ENCODE peak calls at places on chromosomes 11 and 22, in eight cellular contexts. D is right atrium auricular region; E is GM12878; R is cardiac muscle cell; G is SJSA1; K is heart left ventricle; J is CD8-positive, alpha-beta memory T cell; H is spleen. O is an unnamed sample.
A peak's percentile ranks its signal among the peaks of the same experiment; 100 is the strongest.

GRCh38 chr11:116641561-116642045 is 131.2 kb downstream of the BUD13 start:
- DNase-seq in D (no peak), R (peak; percentile 37), E (no peak), H (no peak), G (no peak), K (peak; percentile 25), J (no peak), O (peak; percentile 19)

GRCh38 chr11:128482512-128483191 is 104.7 kb downstream of the ETS1 start:
- DNase-seq in G (no peak), K (no peak), D (no peak), H (no peak), E (no peak), R (peak; percentile 92), J (peak; percentile 76), O (no peak)

GRCh38 chr22:37559901-37560681 is at the start of gene CDC42EP1:
- DNase-seq in J (no peak), R (peak; percentile 76), H (no peak), D (no peak), K (peak; percentile 74), E (no peak), G (no peak), O (peak; percentile 62)

GRCh38 chr11:19739872-19740271 is 27.2 kb downstream of the NAV2 start:
- DNase-seq in G (no peak), R (peak; percentile 39), J (no peak), D (no peak), E (no peak), H (no peak), K (no peak), O (no peak)

GRCh38 chr22:30781271-30781875 is 86.7 kb downstream of the OSBP2 start:
- DNase-seq in J (no peak), G (no peak), K (no peak), D (no peak), R (no peak), E (no peak), H (no peak), O (no peak)

GRCh38 chr11:72787262-72788104 is 6.4 kb downstream of the STARD10 start:
- DNase-seq in K (no peak), G (no peak), E (no peak), R (no peak), H (peak; percentile 81), J (no peak), D (no peak), O (no peak)

GRCh38 chr11:65560555-65561418 is 2.6 kb upstream of the LTBP3 start:
- DNase-seq in H (no peak), J (no peak), K (peak; percentile 63), R (peak; percentile 69), D (no peak), G (peak; percentile 92), E (no peak), O (peak; percentile 80)

GRCh38 chr22:22769434-22770279 is 118.0 kb upstream of the IGLL5 start:
- DNase-seq in R (no peak), J (no peak), G (no peak), K (no peak), H (no peak), E (no peak), D (peak; percentile 4), O (no peak)

GRCh38 chr11:50174189-50174588 is 141.5 kb downstream of the OR4C45 start:
- DNase-seq in K (no peak), H (no peak), R (no peak), E (no peak), D (no peak), J (no peak), G (no peak), O (no peak)

GRCh38 chr11:76599041-76600013 is 71.2 kb downstream of the LRRC32 start:
- DNase-seq in E (no peak), J (no peak), R (peak; percentile 64), D (peak; percentile 50), G (peak; percentile 88), K (no peak), H (no peak), O (peak; percentile 82)

GRCh38 chr11:45661417-45662055 is 3.9 kb downstream of the CHST1 start:
- DNase-seq in G (no peak), D (no peak), J (no peak), R (no peak), H (peak; percentile 30), E (no peak), K (no peak), O (no peak)

GRCh38 chr22:25403752-25404471 is 160.6 kb upstream of the GRK3 start:
- DNase-seq in H (no peak), J (no peak), E (no peak), D (no peak), G (no peak), R (no peak), K (no peak), O (peak; percentile 81)

GRCh38 chr22:35445933-35446332 is 46.0 kb downstream of the MCM5 start:
- DNase-seq in E (no peak), R (peak; percentile 17), J (no peak), D (no peak), K (no peak), G (no peak), H (no peak), O (no peak)

GRCh38 chr22:17120281-17120680 is 879 bp downstream of the TMEM121B start:
- DNase-seq in E (no peak), D (no peak), R (peak; percentile 53), J (peak; percentile 50), H (peak; percentile 89), G (no peak), K (peak; percentile 70), O (peak; percentile 69)

GRCh38 chr11:6237903-6238302 is 986 bp upstream of the CNGA4 start:
- DNase-seq in D (no peak), H (no peak), K (no peak), R (no peak), J (no peak), E (no peak), G (no peak), O (no peak)

GRCh38 chr11:134663506-134664313 is 251.7 kb upstream of the B3GAT1 start:
- DNase-seq in K (no peak), G (no peak), R (no peak), H (no peak), J (no peak), E (no peak), D (peak; percentile 40), O (no peak)

GRCh38 chr11:34732831-34733230 is 111.9 kb downstream of the EHF start:
- DNase-seq in G (no peak), R (no peak), D (no peak), J (no peak), K (no peak), H (no peak), E (no peak), O (no peak)
- H3K27ac ChIP-seq in G (no peak overlapping the region), R (no peak overlapping the region), D (no peak overlapping the region), J (no peak overlapping the region), K (no peak overlapping the region), H (no peak overlapping the region), E (no peak overlapping the region), O (no peak overlapping the region)

GRCh38 chr11:75150879-75151278 is at the start of gene SLCO2B1:
- DNase-seq in J (no peak), K (peak; percentile 58), R (no peak), E (no peak), H (no peak), G (no peak), D (no peak), O (no peak)

GRCh38 chr11:75154646-75155569 is 4.0 kb downstream of the SLCO2B1 start:
- DNase-seq in J (no peak), R (peak; percentile 36), D (no peak), K (peak; percentile 35), H (no peak), E (no peak), G (peak; percentile 76), O (peak; percentile 88)

GRCh38 chr11:75151346-75152047 is 590 bp downstream of the SLCO2B1 start:
- DNase-seq in G (no peak), K (no peak), H (no peak), E (no peak), R (no peak), D (no peak), J (no peak), O (no peak)

GRCh38 chr11:75152090-75152489 is 1.2 kb downstream of the SLCO2B1 start:
- DNase-seq in K (no peak), J (no peak), G (no peak), E (no peak), D (no peak), H (no peak), R (no peak), O (peak; percentile 60)

GRCh38 chr11:75152651-75153553 is 2.0 kb downstream of the SLCO2B1 start:
- DNase-seq in K (no peak), H (no peak), D (no peak), J (no peak), R (no peak), E (no peak), G (no peak), O (no peak)
- H3K4me3 ChIP-seq in K (peak overlapping the region; percentile 54), H (peak overlapping the region; percentile 9), D (peak overlapping the region; percentile 42), J (no peak overlapping the region), R (no peak overlapping the region), E (no peak overlapping the region), G (no peak overlapping the region), O (no peak overlapping the region)

GRCh38 chr11:133545199-133545709 is 13.0 kb upstream of the OPCML start:
- DNase-seq in K (no peak), H (no peak), G (no peak), R (no peak), D (no peak), J (no peak), E (peak; percentile 63), O (no peak)

GRCh38 chr11:133552938-133553337 is 20.6 kb upstream of the OPCML start:
- DNase-seq in D (peak; percentile 34), K (no peak), E (no peak), R (no peak), J (no peak), H (no peak), G (no peak), O (no peak)

GRCh38 chr11:133548641-133549040 is 16.3 kb upstream of the OPCML start:
- DNase-seq in G (no peak), K (no peak), H (no peak), R (no peak), E (no peak), D (no peak), J (no peak), O (no peak)

GRCh38 chr11:133549796-133550195 is 17.5 kb upstream of the OPCML start:
- DNase-seq in G (no peak), K (no peak), H (no peak), R (no peak), D (peak; percentile 28), E (no peak), J (no peak), O (no peak)

DNA sequence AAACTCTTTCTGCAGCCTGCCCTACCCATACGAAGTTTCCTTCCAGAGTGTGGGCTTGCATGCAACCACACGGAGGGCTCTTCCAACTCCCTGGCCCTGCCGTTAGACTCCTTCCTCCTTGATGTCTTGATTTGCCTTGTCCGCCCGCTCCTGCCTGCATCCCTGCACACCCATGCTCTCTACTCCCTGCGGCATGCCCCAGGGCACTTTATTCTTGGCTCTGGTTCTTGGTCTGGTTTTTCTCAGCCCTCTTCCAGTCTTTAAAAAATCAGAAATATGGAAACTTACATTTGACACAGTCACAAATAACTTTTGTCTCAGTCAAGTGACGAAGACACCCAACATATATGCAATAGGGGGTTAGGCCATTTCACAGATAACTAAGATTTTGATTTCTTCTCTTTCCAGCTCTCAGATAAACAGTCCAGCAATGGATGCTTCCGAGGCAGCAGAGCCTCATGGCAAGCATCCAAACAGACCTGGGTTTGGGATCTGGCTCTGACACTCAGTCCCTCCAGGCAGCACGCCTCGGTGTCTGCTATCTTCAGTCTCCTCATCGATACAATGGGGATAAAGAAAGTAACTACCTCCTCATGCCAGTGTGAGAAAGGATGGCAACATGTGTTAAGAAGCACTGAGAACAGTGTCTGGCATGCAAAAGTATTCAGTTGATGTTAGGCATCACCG is 15.7 kb upstream of the OPCML start:
- DNase-seq in E (no peak), D (peak; percentile 40), K (no peak), H (no peak), G (no peak), J (no peak), R (no peak), O (no peak)
- H3K9me3 ChIP-seq in E (no peaks in the 10 kb centered on the region), D (no peaks in the 10 kb centered on the region), K (no peaks in the 10 kb centered on the region), H (no peaks in the 10 kb centered on the region), G (no peaks in the 10 kb centered on the region), J (no peaks in the 10 kb centered on the region), R (no peaks in the 10 kb centered on the region), O (no peaks in the 10 kb centered on the region)

GRCh38 chr11:117822522-117823033 is 2.0 kb downstream of the FXYD2 start:
- DNase-seq in D (no peak), J (no peak), E (no peak), R (no peak), H (peak; percentile 64), G (no peak), K (peak; percentile 16), O (no peak)
- H3K27ac ChIP-seq in D (no peak overlapping the region), J (no peak overlapping the region), E (no peak overlapping the region), R (no peak overlapping the region), H (peak overlapping the region; percentile 80), G (no peak overlapping the region), K (no peak overlapping the region), O (no peak overlapping the region)

O was measured in SJCRH30.